ENCODE peak calls at places on chromosome 6, in ten cellular contexts. R is stomach; D is CD8-positive, alpha-beta memory T cell; Q is pancreas; C is neuronal stem cell; W is right lobe of liver; O is heart left ventricle; L is tibial artery; B is kidney; X is prostate gland. U is an unnamed sample. For H3K4me1, the result is how much of the 10 kb centered on the place peaks cover.

GRCh38 chr6:7532232-7532631 is 9.2 kb upstream of the DSP start:
- DNase-seq in X (peak), O (no peak), C (no peak), L (no peak), R (peak), D (no peak), Q (peak), W (no peak), B (no peak), U (no peak)

GRCh38 chr6:98576811-98577210 is 257.6 kb upstream of the POU3F2 start:
- DNase-seq in C (no peak), L (no peak), B (no peak), R (no peak), D (no peak), O (no peak), Q (no peak), X (no peak), W (no peak), U (no peak)

GRCh38 chr6:75275067-75275466 is 9.5 kb downstream of the TMEM30A start:
- DNase-seq in L (no peak), C (no peak), Q (no peak), D (no peak), W (no peak), O (no peak), R (no peak), B (no peak), X (no peak), U (no peak)

GRCh38 chr6:106072501-106073140 is 13.5 kb upstream of the PRDM1 start:
- DNase-seq in L (no peak), D (no peak), W (no peak), O (no peak), C (no peak), X (no peak), Q (no peak), B (no peak), R (no peak), U (no peak)

GRCh38 chr6:146923434-146923833 is 280.8 kb upstream of the STXBP5 start:
- DNase-seq in L (no peak), R (no peak), W (no peak), D (no peak), Q (no peak), C (no peak), X (peak), O (no peak), B (no peak), U (no peak)

GRCh38 chr6:129500958-129501381 is 209.0 kb downstream of the ARHGAP18 start:
- DNase-seq in L (no peak), W (no peak), C (no peak), X (no peak), O (no peak), D (no peak), R (no peak), Q (no peak), B (no peak), U (no peak)

GRCh38 chr6:76792394-76792793 is 670.9 kb downstream of the HTR1B start:
- DNase-seq in C (no peak), W (no peak), B (no peak), O (no peak), Q (no peak), D (no peak), L (no peak), R (no peak), X (no peak), U (no peak)

GRCh38 chr6:146312606-146313005 is 231.0 kb upstream of the RAB32 start:
- DNase-seq in R (no peak), Q (no peak), D (no peak), W (no peak), X (no peak), C (no peak), B (no peak), L (no peak), O (no peak), U (no peak)

GRCh38 chr6:35977308-35977707 is 47.1 kb downstream of the SLC26A8 start:
- DNase-seq in W (peak), R (no peak), Q (no peak), X (no peak), C (no peak), L (no peak), O (no peak), B (no peak), D (no peak), U (no peak)

GRCh38 chr6:26421259-26422144 is 18.8 kb upstream of the BTN3A3 start:
- DNase-seq in W (peak), O (peak), X (peak), Q (peak), L (peak), R (peak), D (peak), C (peak), B (peak), U (peak)

DNA sequence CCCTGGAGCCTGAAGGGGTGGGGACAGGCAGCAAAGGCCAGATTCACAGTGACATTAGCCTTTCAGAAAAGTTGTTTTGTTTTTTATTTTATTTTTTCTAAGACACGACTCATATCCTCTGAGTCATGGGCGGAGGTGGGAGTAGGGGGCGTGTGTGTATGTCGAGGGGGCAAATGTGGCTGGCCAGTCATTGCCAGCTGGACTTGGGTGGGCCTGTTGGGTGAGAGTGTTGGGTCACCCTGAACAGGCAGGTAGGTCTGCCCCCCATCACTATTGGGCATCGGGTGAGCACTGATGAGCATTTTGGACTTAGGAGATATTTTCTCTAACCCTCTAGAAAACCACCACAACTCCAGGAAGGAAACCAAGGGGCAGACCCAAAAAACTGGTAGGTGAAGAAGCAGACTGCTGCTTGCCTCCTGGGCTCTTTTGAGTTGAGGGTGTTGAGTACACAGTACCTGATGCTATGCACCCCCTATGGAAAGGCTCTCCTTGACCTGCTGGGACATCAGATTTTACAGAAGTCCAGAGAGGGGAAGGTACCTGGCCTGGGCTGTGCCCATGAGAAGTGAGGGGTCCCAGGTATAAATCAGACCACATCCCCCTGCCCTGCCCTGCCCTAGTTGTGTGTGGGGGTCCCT is 5.6 kb downstream of the SMIM29 start:
- DNase-seq in B (peak), X (no peak), C (no peak), L (peak), D (no peak), Q (no peak), R (no peak), W (peak), O (no peak), U (peak)
- H3K4me1 ChIP-seq in B (under half), X (under half), C (under half), L (under half), D (under half), Q (under half), R (under half), W (under half), O (under half), U (half or more)

GRCh38 chr6:43060755-43061633 is 1.6 kb downstream of the KLC4 start:
- DNase-seq in X (no peak), O (no peak), W (no peak), C (no peak), R (no peak), B (no peak), L (no peak), Q (no peak), D (no peak), U (no peak)
- H3K4me3 ChIP-seq in X (peak), O (peak), W (peak), C (no peak), R (peak), B (peak), L (peak), Q (peak), D (peak), U (peak)

GRCh38 chr6:13277231-13277630 is 51.1 kb downstream of the TBC1D7 start:
- DNase-seq in L (no peak), Q (no peak), D (no peak), W (no peak), C (no peak), B (no peak), R (no peak), X (no peak), O (no peak), U (no peak)
- H3K4me1 ChIP-seq in L (under half), Q (under half), D (under half), W (under half), C (under half), B (under half), R (under half), X (under half), O (under half), U (under half)

DNA sequence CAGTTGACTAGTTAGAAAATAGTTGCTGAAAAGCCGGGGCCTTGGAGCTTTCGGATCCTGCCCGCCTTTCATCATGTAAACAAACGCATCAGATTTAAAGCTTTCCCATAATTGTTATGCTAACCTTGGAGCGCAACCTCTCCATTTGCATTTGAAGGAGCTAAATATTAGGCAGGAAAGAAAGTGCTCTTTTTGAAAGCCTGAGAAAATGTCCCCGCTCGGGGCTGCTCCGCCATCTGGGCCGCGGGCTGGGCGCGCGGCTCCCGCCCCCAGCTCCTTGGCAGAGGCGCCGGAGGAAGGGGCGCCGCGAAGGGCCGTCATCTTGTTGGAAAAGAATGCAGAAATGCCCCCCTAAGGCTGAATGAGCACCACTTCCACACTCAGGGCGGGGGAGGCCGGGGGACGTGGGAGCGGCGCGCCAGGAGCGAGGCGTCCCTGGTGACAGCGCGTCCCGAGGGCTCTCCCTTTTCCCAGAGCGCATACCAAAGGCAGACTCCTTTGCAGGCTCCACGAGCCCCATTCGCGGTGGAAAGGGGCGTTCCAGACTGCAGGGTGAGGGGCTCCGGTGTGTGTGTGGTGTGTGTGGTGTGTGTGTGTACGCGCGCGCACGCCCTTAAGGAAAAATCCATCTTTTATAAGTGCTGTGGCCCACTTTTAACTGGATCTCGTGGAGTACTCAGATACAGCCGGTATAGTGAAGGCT is 145.6 kb upstream of the ID4 start:
- DNase-seq in D (no peak), O (no peak), R (no peak), X (no peak), L (peak), Q (no peak), W (no peak), C (peak), B (peak), U (no peak)
- H3K4me3 ChIP-seq in D (no peak), O (peak), R (peak), X (peak), L (peak), Q (peak), W (no peak), C (peak), B (peak), U (peak)

GRCh38 chr6:56850618-56851017 is 104.3 kb upstream of the BEND6 start:
- DNase-seq in Q (no peak), D (no peak), R (no peak), C (no peak), B (no peak), O (no peak), X (no peak), W (no peak), L (no peak), U (no peak)

GRCh38 chr6:56848105-56848504 is 106.8 kb upstream of the BEND6 start:
- DNase-seq in L (no peak), O (no peak), C (no peak), B (no peak), R (no peak), X (no peak), Q (no peak), D (no peak), W (no peak), U (no peak)

GRCh38 chr6:56851104-56851503 is 103.8 kb upstream of the BEND6 start:
- DNase-seq in C (no peak), X (no peak), R (no peak), D (no peak), Q (no peak), O (no peak), B (no peak), W (no peak), L (no peak), U (no peak)

GRCh38 chr6:56851541-56852248 is 103.2 kb upstream of the BEND6 start:
- DNase-seq in R (peak), O (peak), C (peak), L (no peak), X (peak), D (no peak), W (peak), B (no peak), Q (peak), U (no peak)

DNA sequence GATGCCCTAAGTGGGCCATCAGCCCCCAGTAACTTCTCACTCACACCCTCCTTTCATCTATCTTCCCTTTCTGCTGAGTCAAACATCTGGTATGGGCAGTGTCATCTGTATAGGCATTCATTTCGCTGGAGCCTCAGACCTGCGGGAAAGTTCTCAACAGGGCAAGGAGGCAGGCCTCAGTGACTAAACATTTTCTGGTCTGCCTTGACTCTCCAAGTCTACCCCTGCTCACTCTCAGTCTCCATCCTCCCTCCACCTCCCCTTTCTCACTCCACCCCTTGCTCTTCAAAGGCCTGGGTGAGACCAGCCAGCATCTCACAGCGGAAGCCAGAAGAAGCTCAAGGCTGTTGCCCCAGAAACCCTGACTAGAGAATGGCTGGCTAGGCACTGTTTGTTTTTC is 105.0 kb upstream of the BEND6 start:
- DNase-seq in B (no peak), Q (no peak), O (no peak), C (no peak), D (no peak), R (no peak), W (no peak), X (no peak), L (no peak), U (no peak)
- H3K4me1 ChIP-seq in B (under half), Q (under half), O (under half), C (under half), D (under half), R (under half), W (under half), X (under half), L (under half), U (under half)

GRCh38 chr6:4902363-4902762 is 101.5 kb downstream of the RPP40 start:
- DNase-seq in Q (no peak), R (no peak), B (no peak), L (no peak), D (no peak), W (no peak), X (no peak), C (no peak), O (no peak), U (no peak)
- H3K4me3 ChIP-seq in Q (no peak), R (no peak), B (no peak), L (no peak), D (no peak), W (no peak), X (no peak), C (no peak), O (no peak), U (no peak)

GRCh38 chr6:335572-335971 is 43.3 kb downstream of the DUSP22 start:
- DNase-seq in D (no peak), X (no peak), L (peak), R (no peak), W (no peak), Q (no peak), B (peak), C (no peak), O (no peak), U (no peak)
- H3K4me1 ChIP-seq in D (under half), X (under half), L (under half), R (under half), W (under half), Q (under half), B (under half), C (under half), O (under half), U (under half)

GRCh38 chr6:123529058-123529457 is 107.7 kb downstream of the TRDN start:
- DNase-seq in L (no peak), D (no peak), W (no peak), O (no peak), Q (no peak), R (no peak), B (no peak), C (no peak), X (no peak), U (no peak)
- H3K4me3 ChIP-seq in L (no peak), D (no peak), W (no peak), O (no peak), Q (no peak), R (no peak), B (peak), C (no peak), X (no peak), U (no peak)

U was measured in suprapubic skin.